ENCODE peak calls at places on chromosomes 1 and 21, in eight cellular contexts. One of them, this sample, is unnamed.

GRCh38 chr1:54547601-54548388 is at the start of gene ACOT11:
- DNase-seq in dorsolateral prefrontal cortex: peak; percentile 84
- DNase-seq in hepatocyte: peak; percentile 83
- DNase-seq in epithelial cell of esophagus: no peak
- DNase-seq in K562: peak; percentile 45
- DNase-seq in ovary: peak; percentile 89
- DNase-seq in fibroblast of lung: peak; percentile 58
- DNase-seq in upper lobe of left lung: peak; percentile 86
- DNase-seq in this sample: no peak

GRCh38 chr1:25182629-25183028 is 49.7 kb downstream of the SYF2 start:
- DNase-seq in ovary: no peak
- DNase-seq in K562: no peak
- DNase-seq in epithelial cell of esophagus: peak; percentile 45
- DNase-seq in fibroblast of lung: peak; percentile 92
- DNase-seq in upper lobe of left lung: no peak
- DNase-seq in dorsolateral prefrontal cortex: no peak
- DNase-seq in hepatocyte: no peak
- DNase-seq in this sample: no peak

GRCh38 chr1:39165049-39165448 is 39.4 kb upstream of the MACF1 start:
- DNase-seq in epithelial cell of esophagus: no peak
- DNase-seq in fibroblast of lung: no peak
- DNase-seq in hepatocyte: peak; percentile 52
- DNase-seq in K562: no peak
- DNase-seq in upper lobe of left lung: no peak
- DNase-seq in ovary: no peak
- DNase-seq in dorsolateral prefrontal cortex: no peak
- DNase-seq in this sample: no peak

GRCh38 chr1:50268049-50268448 is 155.2 kb downstream of the DMRTA2 start:
- DNase-seq in fibroblast of lung: no peak
- DNase-seq in ovary: no peak
- DNase-seq in dorsolateral prefrontal cortex: no peak
- DNase-seq in epithelial cell of esophagus: peak; percentile 61
- DNase-seq in K562: no peak
- DNase-seq in hepatocyte: peak; percentile 34
- DNase-seq in upper lobe of left lung: no peak
- DNase-seq in this sample: peak; percentile 11

GRCh38 chr21:17828223-17828622 is 9.1 kb upstream of the C21orf91 start:
- DNase-seq in upper lobe of left lung: no peak
- DNase-seq in ovary: no peak
- DNase-seq in fibroblast of lung: peak; percentile 52
- DNase-seq in K562: no peak
- DNase-seq in hepatocyte: no peak
- DNase-seq in epithelial cell of esophagus: peak; percentile 48
- DNase-seq in dorsolateral prefrontal cortex: no peak
- DNase-seq in this sample: no peak

GRCh38 chr21:26117324-26117971 is 53.1 kb downstream of the APP start:
- DNase-seq in hepatocyte: no peak
- DNase-seq in epithelial cell of esophagus: no peak
- DNase-seq in fibroblast of lung: no peak
- DNase-seq in K562: no peak
- DNase-seq in upper lobe of left lung: no peak
- DNase-seq in ovary: no peak
- DNase-seq in dorsolateral prefrontal cortex: no peak
- DNase-seq in this sample: peak; percentile 32

GRCh38 chr21:42991992-42992740 is 17.8 kb downstream of the PKNOX1 start:
- DNase-seq in dorsolateral prefrontal cortex: no peak
- DNase-seq in hepatocyte: peak; percentile 83
- DNase-seq in epithelial cell of esophagus: peak; percentile 73
- DNase-seq in upper lobe of left lung: no peak
- DNase-seq in K562: peak; percentile 49
- DNase-seq in fibroblast of lung: peak; percentile 93
- DNase-seq in ovary: peak; percentile 75
- DNase-seq in this sample: peak; percentile 50

GRCh38 chr1:173954179-173954578 is 37.1 kb upstream of the SERPINC1 start:
- DNase-seq in upper lobe of left lung: no peak
- DNase-seq in hepatocyte: no peak
- DNase-seq in epithelial cell of esophagus: no peak
- DNase-seq in ovary: no peak
- DNase-seq in fibroblast of lung: peak; percentile 51
- DNase-seq in K562: no peak
- DNase-seq in dorsolateral prefrontal cortex: no peak
- DNase-seq in this sample: no peak

DNA sequence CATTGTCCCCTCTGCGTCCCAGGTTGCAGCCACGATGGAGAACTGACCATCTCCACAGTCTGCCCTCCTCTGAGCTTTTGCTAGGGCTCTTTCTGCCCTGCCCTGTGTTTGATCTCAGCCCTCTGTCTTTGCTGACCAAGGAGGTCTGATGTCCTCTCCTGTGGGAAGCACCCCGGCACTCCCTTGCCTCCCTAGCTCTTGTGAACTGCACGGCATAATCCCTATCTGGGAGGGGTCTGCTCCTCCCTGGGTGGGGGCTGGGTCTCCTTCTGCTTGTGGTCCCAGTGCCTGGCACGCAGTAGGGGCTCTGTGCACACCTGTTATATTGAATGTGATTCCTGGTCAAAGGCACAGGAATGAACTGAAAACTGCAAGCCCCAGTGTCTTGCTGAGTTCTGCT is 2.4 kb downstream of the DRAXIN start:
- DNase-seq in hepatocyte: no peak
- DNase-seq in K562: peak; percentile 59
- DNase-seq in ovary: no peak
- DNase-seq in upper lobe of left lung: no peak
- DNase-seq in epithelial cell of esophagus: no peak
- DNase-seq in dorsolateral prefrontal cortex: no peak
- DNase-seq in fibroblast of lung: no peak
- DNase-seq in this sample: no peak
- H3K4me3 ChIP-seq in hepatocyte: no peak overlapping the region
- H3K4me3 ChIP-seq in K562: no peak overlapping the region
- H3K4me3 ChIP-seq in ovary: no peak overlapping the region
- H3K4me3 ChIP-seq in upper lobe of left lung: no peak overlapping the region
- H3K4me3 ChIP-seq in epithelial cell of esophagus: no peak overlapping the region
- H3K4me3 ChIP-seq in dorsolateral prefrontal cortex: no peak overlapping the region
- H3K4me3 ChIP-seq in fibroblast of lung: no peak overlapping the region
- H3K4me3 ChIP-seq in this sample: no peak overlapping the region

GRCh38 chr1:70745199-70745598 is 302.4 kb downstream of the PTGER3 start:
- DNase-seq in K562: no peak
- DNase-seq in fibroblast of lung: no peak
- DNase-seq in dorsolateral prefrontal cortex: no peak
- DNase-seq in hepatocyte: no peak
- DNase-seq in epithelial cell of esophagus: peak; percentile 20
- DNase-seq in upper lobe of left lung: no peak
- DNase-seq in ovary: no peak
- DNase-seq in this sample: no peak
- TF ChIP-seq CTCF in K562: peak; percentile 32
- TF ChIP-seq CTCF in fibroblast of lung: peak; percentile 51
- TF ChIP-seq CTCF in dorsolateral prefrontal cortex: no peak
- TF ChIP-seq CTCF in hepatocyte: peak; percentile 26
- TF ChIP-seq CTCF in epithelial cell of esophagus: peak; percentile 39
- TF ChIP-seq CTCF in upper lobe of left lung: no peak
- TF ChIP-seq CTCF in ovary: no peak
- TF ChIP-seq CTCF in this sample: peak; percentile 34

GRCh38 chr1:68495532-68495931 is 1.4 kb downstream of the DEPDC1 start:
- DNase-seq in dorsolateral prefrontal cortex: no peak
- DNase-seq in K562: peak; percentile 8
- DNase-seq in hepatocyte: peak; percentile 23
- DNase-seq in fibroblast of lung: no peak
- DNase-seq in epithelial cell of esophagus: peak; percentile 19
- DNase-seq in upper lobe of left lung: no peak
- DNase-seq in ovary: no peak
- DNase-seq in this sample: no peak
- H3K4me3 ChIP-seq in dorsolateral prefrontal cortex: no peak overlapping the region
- H3K4me3 ChIP-seq in K562: peak overlapping the region; percentile 76
- H3K4me3 ChIP-seq in hepatocyte: no peak overlapping the region
- H3K4me3 ChIP-seq in fibroblast of lung: peak overlapping the region; percentile 92
- H3K4me3 ChIP-seq in epithelial cell of esophagus: peak overlapping the region; percentile 89
- H3K4me3 ChIP-seq in upper lobe of left lung: peak overlapping the region; percentile 81
- H3K4me3 ChIP-seq in ovary: no peak overlapping the region
- H3K4me3 ChIP-seq in this sample: peak overlapping the region; percentile 85

DNA sequence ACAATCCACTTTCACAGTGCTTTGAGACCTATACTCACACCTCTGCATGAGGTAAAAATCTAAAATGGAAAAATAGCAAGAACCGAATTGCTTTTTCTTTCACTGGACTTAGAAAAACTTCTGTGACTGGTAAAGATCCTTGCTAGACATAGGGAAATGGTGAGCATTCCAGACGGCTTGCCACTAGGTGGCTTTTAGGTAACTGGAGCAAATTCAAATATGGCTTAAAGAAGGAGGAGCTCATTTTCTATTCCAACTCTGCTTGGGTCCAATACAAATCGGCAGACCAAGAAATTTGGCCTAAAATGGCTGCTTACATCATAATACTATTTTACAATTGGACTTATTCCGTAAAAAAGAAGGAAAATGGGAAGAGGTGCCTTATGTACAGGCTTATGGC is 977.9 kb downstream of the ADGRL2 start:
- DNase-seq in upper lobe of left lung: no peak
- DNase-seq in ovary: no peak
- DNase-seq in K562: peak; percentile 13
- DNase-seq in epithelial cell of esophagus: peak; percentile 43
- DNase-seq in hepatocyte: peak; percentile 22
- DNase-seq in dorsolateral prefrontal cortex: no peak
- DNase-seq in fibroblast of lung: no peak
- DNase-seq in this sample: no peak
- TF ChIP-seq CTCF in upper lobe of left lung: no peak
- TF ChIP-seq CTCF in ovary: no peak
- TF ChIP-seq CTCF in K562: no peak
- TF ChIP-seq CTCF in epithelial cell of esophagus: peak; percentile 67
- TF ChIP-seq CTCF in hepatocyte: peak; percentile 26
- TF ChIP-seq CTCF in dorsolateral prefrontal cortex: no peak
- TF ChIP-seq CTCF in fibroblast of lung: no peak
- TF ChIP-seq CTCF in this sample: peak; percentile 28

DNA sequence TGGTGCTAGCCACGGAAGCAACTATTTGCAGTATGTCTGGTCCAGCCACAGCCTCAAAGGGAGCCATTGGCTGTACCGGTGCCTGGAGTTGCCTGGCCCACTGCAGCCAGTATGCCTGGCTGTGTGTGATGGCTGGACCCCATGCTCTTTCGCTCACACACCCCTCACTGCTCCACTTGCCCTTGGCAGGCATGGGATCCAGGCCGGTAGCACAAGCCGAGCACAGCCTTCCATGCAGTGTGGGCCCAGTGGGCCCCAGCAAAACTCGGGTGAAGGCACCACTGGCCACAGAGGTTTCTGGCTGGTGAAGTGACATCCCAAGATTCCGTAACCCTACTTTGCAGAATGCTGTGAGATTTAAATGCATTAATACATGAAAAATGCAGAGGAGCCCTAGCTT is 665.8 kb downstream of the PLPP3 start:
- DNase-seq in ovary: no peak
- DNase-seq in dorsolateral prefrontal cortex: no peak
- DNase-seq in K562: no peak
- DNase-seq in hepatocyte: no peak
- DNase-seq in epithelial cell of esophagus: no peak
- DNase-seq in fibroblast of lung: no peak
- DNase-seq in upper lobe of left lung: peak; percentile 22
- DNase-seq in this sample: no peak
- H3K4me3 ChIP-seq in ovary: no peak overlapping the region
- H3K4me3 ChIP-seq in dorsolateral prefrontal cortex: no peak overlapping the region
- H3K4me3 ChIP-seq in K562: no peak overlapping the region
- H3K4me3 ChIP-seq in hepatocyte: no peak overlapping the region
- H3K4me3 ChIP-seq in epithelial cell of esophagus: no peak overlapping the region
- H3K4me3 ChIP-seq in fibroblast of lung: no peak overlapping the region
- H3K4me3 ChIP-seq in upper lobe of left lung: no peak overlapping the region
- H3K4me3 ChIP-seq in this sample: no peak overlapping the region

DNA sequence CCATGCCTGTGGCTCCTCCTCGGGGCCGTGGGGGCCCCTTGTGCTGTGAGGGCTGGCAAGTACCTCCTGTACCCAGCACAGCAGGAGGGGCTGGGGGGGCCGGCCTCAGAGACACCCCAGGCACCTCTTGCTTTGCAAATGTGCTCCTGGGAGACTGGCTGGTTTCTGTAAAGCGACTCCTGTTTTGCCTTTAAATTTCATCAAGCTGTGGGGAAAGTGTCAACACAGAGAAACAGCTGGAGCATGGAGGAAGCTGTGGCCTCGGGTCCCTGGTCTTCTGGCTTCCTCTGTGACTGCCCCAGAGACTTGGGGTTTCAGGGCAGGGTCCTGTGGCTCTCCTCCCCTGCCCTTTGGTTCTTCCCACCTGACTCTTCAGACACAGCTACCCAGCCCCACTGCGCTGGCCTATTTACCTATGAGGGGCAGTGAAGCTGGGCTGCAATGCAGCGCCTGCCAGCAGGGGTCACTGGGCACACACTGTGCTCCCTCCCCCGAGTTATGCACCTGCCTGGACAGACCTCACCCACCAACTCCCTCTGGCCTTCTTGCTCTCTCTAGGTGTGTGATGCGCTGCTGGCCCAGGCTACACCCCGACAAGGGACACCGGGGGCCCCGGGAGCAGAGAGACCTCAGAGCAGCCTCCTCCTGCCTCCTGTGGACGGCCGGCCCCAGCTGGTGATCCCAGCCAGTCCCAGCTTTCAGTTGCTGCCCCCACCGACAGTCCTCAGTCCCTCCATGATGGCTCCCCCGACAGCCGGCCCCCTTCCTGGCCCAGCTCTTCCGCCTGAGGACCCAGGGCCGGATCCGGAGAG is 17.6 kb upstream of the PEX10 start:
- DNase-seq in fibroblast of lung: no peak
- DNase-seq in hepatocyte: no peak
- DNase-seq in upper lobe of left lung: peak; percentile 67
- DNase-seq in dorsolateral prefrontal cortex: no peak
- DNase-seq in ovary: no peak
- DNase-seq in epithelial cell of esophagus: peak; percentile 66
- DNase-seq in K562: peak; percentile 56
- DNase-seq in this sample: peak; percentile 45
- TF ChIP-seq CTCF in fibroblast of lung: peak; percentile 32
- TF ChIP-seq CTCF in hepatocyte: no peak
- TF ChIP-seq CTCF in upper lobe of left lung: no peak
- TF ChIP-seq CTCF in dorsolateral prefrontal cortex: peak; percentile 9
- TF ChIP-seq CTCF in ovary: no peak
- TF ChIP-seq CTCF in epithelial cell of esophagus: peak; percentile 58
- TF ChIP-seq CTCF in K562: peak; percentile 58
- TF ChIP-seq CTCF in this sample: peak; percentile 51

DNA sequence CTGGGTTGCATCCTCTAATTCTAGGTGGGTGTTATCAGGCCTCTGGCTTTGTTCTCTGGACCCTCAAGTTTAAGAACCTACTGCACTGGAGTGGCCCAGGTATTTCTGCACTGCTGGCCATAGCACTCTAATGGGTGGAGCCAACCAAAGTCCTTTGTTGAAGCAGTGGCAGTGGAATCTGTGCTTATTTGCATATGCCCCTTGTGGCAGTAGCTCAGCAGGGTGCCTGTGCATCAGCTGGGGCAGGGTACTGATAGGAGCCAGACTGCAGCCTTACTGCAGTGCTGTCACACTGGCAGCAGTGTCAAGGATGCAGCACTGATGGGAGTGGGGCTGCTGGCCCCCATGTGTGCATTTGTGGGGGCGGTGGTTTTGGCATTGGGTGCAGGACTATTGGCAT is 660.6 kb downstream of the LRRIQ3 start:
- DNase-seq in upper lobe of left lung: peak; percentile 10
- DNase-seq in ovary: no peak
- DNase-seq in fibroblast of lung: no peak
- DNase-seq in epithelial cell of esophagus: no peak
- DNase-seq in K562: no peak
- DNase-seq in dorsolateral prefrontal cortex: no peak
- DNase-seq in hepatocyte: no peak
- DNase-seq in this sample: no peak
- H3K4me3 ChIP-seq in upper lobe of left lung: no peak overlapping the region
- H3K4me3 ChIP-seq in ovary: no peak overlapping the region
- H3K4me3 ChIP-seq in fibroblast of lung: no peak overlapping the region
- H3K4me3 ChIP-seq in epithelial cell of esophagus: no peak overlapping the region
- H3K4me3 ChIP-seq in K562: no peak overlapping the region
- H3K4me3 ChIP-seq in dorsolateral prefrontal cortex: no peak overlapping the region
- H3K4me3 ChIP-seq in hepatocyte: no peak overlapping the region
- H3K4me3 ChIP-seq in this sample: no peak overlapping the region